ENCODE peak calls at places on chromosomes 1 and 21, in eight cellular contexts. H is HFFc6, P is upper lobe of right lung, W is neural progenitor cell, Z is nephron progenitor cell, A is K562, D is cardiac muscle cell, S is progenitor cell of endocrine pancreas. O is an unnamed sample.

GRCh38 chr1:19074902-19075721 is 118.6 kb upstream of the IFFO2 start:
- DNase-seq in D (no peak), P (peak; percentile 82), W (no peak), Z (no peak), A (no peak), H (no peak), S (no peak), O (no peak)

GRCh38 chr1:44500181-44501021 is 95.3 kb downstream of the RNF220 start:
- DNase-seq in W (peak; percentile 79), Z (peak; percentile 53), H (no peak), A (peak; percentile 44), P (no peak), D (peak; percentile 71), S (no peak), O (no peak)

GRCh38 chr1:210151063-210151672 is 81.4 kb upstream of the SERTAD4 start:
- DNase-seq in H (no peak), P (no peak), W (no peak), A (no peak), Z (no peak), D (no peak), S (no peak), O (no peak)

GRCh38 chr1:201275266-201275666 is 8.0 kb upstream of the PKP1 start:
- DNase-seq in D (no peak), W (no peak), H (peak; percentile 38), S (no peak), P (no peak), A (no peak), Z (no peak), O (no peak)

GRCh38 chr1:181608386-181608785 is 125.1 kb downstream of the CACNA1E start:
- DNase-seq in P (no peak), S (no peak), W (no peak), H (no peak), Z (no peak), A (no peak), D (no peak), O (no peak)

GRCh38 chr1:7594714-7595295 is 176.3 kb upstream of the VAMP3 start:
- DNase-seq in Z (no peak), D (no peak), H (no peak), A (no peak), W (no peak), P (peak; percentile 11), S (no peak), O (no peak)

GRCh38 chr1:110210604-110211502 is 739 bp downstream of the KCNC4 start:
- DNase-seq in D (peak; percentile 62), H (no peak), A (peak; percentile 58), P (peak; percentile 80), S (peak; percentile 25), Z (peak; percentile 75), W (peak; percentile 77), O (peak; percentile 68)

GRCh38 chr1:116850436-116850835 is 59.3 kb upstream of the PTGFRN start:
- DNase-seq in Z (no peak), W (no peak), S (no peak), A (no peak), H (no peak), D (no peak), P (no peak), O (no peak)

GRCh38 chr1:221687731-221688487 is 54.0 kb downstream of the DUSP10 start:
- DNase-seq in A (no peak), S (no peak), H (no peak), W (no peak), Z (no peak), D (peak; percentile 68), P (no peak), O (no peak)

GRCh38 chr1:186819563-186819962 is 9.2 kb upstream of the PLA2G4A start:
- DNase-seq in W (no peak), Z (no peak), P (no peak), A (no peak), S (no peak), H (no peak), D (no peak), O (no peak)

GRCh38 chr1:150626150-150626549 is 3.3 kb downstream of the ENSA start:
- DNase-seq in W (no peak), Z (no peak), A (no peak), H (no peak), D (no peak), P (no peak), S (no peak), O (no peak)

GRCh38 chr1:183318433-183318832 is 99.7 kb downstream of the NMNAT2 start:
- DNase-seq in H (peak; percentile 82), P (peak; percentile 79), A (peak; percentile 14), S (no peak), W (peak; percentile 61), Z (peak; percentile 25), D (peak; percentile 44), O (peak; percentile 69)
- TF ChIP-seq CTCF in H (peak; percentile 75), P (peak; percentile 58), A (peak; percentile 37), S (peak; percentile 24), W (peak; percentile 41), Z (no peak), D (peak; percentile 85), O (peak; percentile 36)

GRCh38 chr1:41513388-41513745 is 28.9 kb upstream of the EDN2 start:
- DNase-seq in Z (peak; percentile 43), D (no peak), A (peak; percentile 23), H (no peak), P (no peak), W (peak; percentile 53), S (no peak), O (no peak)
- TF ChIP-seq CTCF in Z (peak; percentile 44), D (peak; percentile 41), A (peak; percentile 51), H (peak; percentile 71), P (peak; percentile 33), W (peak; percentile 62), S (peak; percentile 33), O (no peak)

GRCh38 chr1:5349526-5349925 is 642.7 kb downstream of the NPHP4 start:
- DNase-seq in D (no peak), S (no peak), W (no peak), A (no peak), Z (no peak), H (no peak), P (no peak), O (no peak)

GRCh38 chr1:5345556-5345955 is 646.7 kb downstream of the NPHP4 start:
- DNase-seq in P (no peak), Z (no peak), S (no peak), D (no peak), H (no peak), A (no peak), W (no peak), O (no peak)

GRCh38 chr1:5354681-5355080 is 637.5 kb downstream of the NPHP4 start:
- DNase-seq in P (no peak), H (no peak), D (no peak), Z (no peak), W (no peak), S (no peak), A (no peak), O (no peak)

GRCh38 chr1:5348732-5349465 is 643.3 kb downstream of the NPHP4 start:
- DNase-seq in W (no peak), P (no peak), H (no peak), Z (no peak), D (no peak), A (peak; percentile 6), S (no peak), O (no peak)

GRCh38 chr1:5351366-5351765 is 640.9 kb downstream of the NPHP4 start:
- DNase-seq in S (no peak), Z (no peak), A (no peak), W (no peak), P (no peak), D (no peak), H (no peak), O (no peak)
- TF ChIP-seq CTCF in S (no peak), Z (no peak), A (no peak), W (no peak), P (no peak), D (no peak), H (no peak), O (no peak)

DNA sequence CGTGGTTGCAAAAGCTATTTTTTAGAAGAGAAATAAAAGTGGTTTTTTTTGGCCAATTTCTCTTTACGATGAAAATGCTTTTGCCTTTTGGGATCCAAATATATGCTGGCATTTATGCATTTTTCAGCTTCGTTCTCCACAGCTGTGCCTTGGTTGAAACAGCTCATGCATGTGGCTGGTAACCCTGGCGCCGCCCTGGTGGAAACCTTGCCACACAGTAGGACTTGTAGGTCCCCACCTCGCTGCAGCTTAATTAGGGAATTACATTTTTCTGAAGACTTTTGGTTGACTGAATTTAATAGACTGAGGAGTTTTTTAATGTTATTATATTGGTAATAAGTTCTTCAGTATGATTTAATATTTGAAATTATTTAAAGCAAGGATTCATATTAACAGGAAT is 12.7 kb upstream of the PCP4 start:
- DNase-seq in H (no peak), S (no peak), P (no peak), W (no peak), Z (no peak), A (no peak), D (no peak), O (no peak)
- TF ChIP-seq CTCF in H (peak; percentile 25), S (no peak), P (peak; percentile 8), W (peak; percentile 20), Z (no peak), A (no peak), D (no peak), O (no peak)

DNA sequence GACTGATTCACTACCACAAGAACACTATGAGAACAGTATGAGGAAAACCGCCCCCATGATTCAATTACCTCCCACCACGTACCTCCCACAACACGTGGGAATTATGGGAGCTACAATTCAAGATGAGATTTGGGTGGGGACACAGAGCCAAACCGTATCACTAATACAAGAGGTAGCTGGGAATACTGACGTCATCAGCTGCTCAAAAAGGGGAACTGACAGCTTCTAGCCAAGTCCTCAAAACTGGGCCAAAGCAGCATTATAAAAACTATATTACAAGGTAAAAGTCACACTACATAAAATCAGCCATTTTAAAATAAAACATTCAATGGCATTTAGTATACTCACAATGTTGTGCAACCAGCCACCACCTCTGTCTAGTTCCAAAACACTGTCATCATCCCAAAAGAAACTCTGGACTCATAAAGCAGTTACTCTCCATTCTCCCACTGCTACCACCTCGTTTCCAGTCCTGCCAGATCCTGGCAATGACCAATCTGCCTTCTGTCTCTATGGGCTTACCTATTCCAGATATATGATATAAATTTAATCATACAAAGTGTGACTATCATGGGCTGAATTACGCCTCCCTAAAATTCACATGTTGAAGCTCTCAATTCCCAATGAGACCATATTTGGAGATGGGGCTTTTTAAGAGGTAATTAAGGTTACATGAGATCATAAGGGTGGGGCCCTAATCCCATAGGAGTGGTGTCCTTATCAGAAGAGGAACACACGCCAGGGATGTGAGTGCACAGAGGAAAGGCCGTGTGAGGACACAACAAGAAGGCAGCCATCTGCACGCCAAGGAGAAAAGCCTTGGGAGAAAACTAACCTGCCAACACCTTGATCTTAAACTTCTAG is 192.1 kb downstream of the SETD4 start:
- DNase-seq in P (no peak), S (no peak), A (no peak), Z (no peak), D (no peak), H (no peak), W (no peak), O (no peak)
- TF ChIP-seq CTCF in P (no peak), S (no peak), A (no peak), Z (no peak), D (no peak), H (no peak), W (no peak), O (no peak)

GRCh38 chr21:39676054-39676771 is 63.5 kb downstream of the B3GALT5 start:
- DNase-seq in P (no peak), A (no peak), D (peak; percentile 91), H (no peak), Z (no peak), W (peak; percentile 32), S (no peak), O (peak; percentile 39)
- TF ChIP-seq CTCF in P (no peak), A (no peak), D (no peak), H (no peak), Z (no peak), W (no peak), S (no peak), O (no peak)